ENCODE peak calls at places on chromosomes 13 and 19, in seven cellular contexts. One of them, this sample, is unnamed.
A peak's percentile ranks its signal among the peaks of the same experiment; 100 is the strongest.

GRCh38 chr19:49391581-49392399 is 3.7 kb downstream of the KASH5 start:
- DNase-seq in body of pancreas: peak; percentile 84
- DNase-seq in HFFc6: peak; percentile 49
- DNase-seq in fibroblast of mammary gland: peak; percentile 63
- DNase-seq in breast epithelium: peak; percentile 70
- DNase-seq in fibroblast of lung: peak; percentile 59
- DNase-seq in psoas muscle: peak; percentile 88
- DNase-seq in this sample: peak; percentile 81

GRCh38 chr13:113238542-113238941 is 29.1 kb downstream of the CUL4A start:
- DNase-seq in body of pancreas: no peak
- DNase-seq in HFFc6: no peak
- DNase-seq in fibroblast of mammary gland: no peak
- DNase-seq in breast epithelium: no peak
- DNase-seq in fibroblast of lung: no peak
- DNase-seq in psoas muscle: no peak
- DNase-seq in this sample: no peak

GRCh38 chr13:31437975-31438374 is 238.2 kb downstream of the B3GLCT start:
- DNase-seq in body of pancreas: no peak
- DNase-seq in HFFc6: peak; percentile 47
- DNase-seq in fibroblast of mammary gland: no peak
- DNase-seq in breast epithelium: no peak
- DNase-seq in fibroblast of lung: no peak
- DNase-seq in psoas muscle: no peak
- DNase-seq in this sample: no peak

GRCh38 chr13:23868521-23868920 is 20.7 kb downstream of the MIPEP start:
- DNase-seq in body of pancreas: no peak
- DNase-seq in HFFc6: peak; percentile 64
- DNase-seq in fibroblast of mammary gland: peak; percentile 91
- DNase-seq in breast epithelium: no peak
- DNase-seq in fibroblast of lung: peak; percentile 92
- DNase-seq in psoas muscle: no peak
- DNase-seq in this sample: no peak

GRCh38 chr13:46617885-46618284 is 64.9 kb downstream of the LRCH1 start:
- DNase-seq in body of pancreas: no peak
- DNase-seq in HFFc6: no peak
- DNase-seq in fibroblast of mammary gland: no peak
- DNase-seq in breast epithelium: no peak
- DNase-seq in fibroblast of lung: no peak
- DNase-seq in psoas muscle: no peak
- DNase-seq in this sample: no peak

GRCh38 chr19:13974073-13974472 is 21.8 kb downstream of the DCAF15 start:
- DNase-seq in body of pancreas: no peak
- DNase-seq in HFFc6: no peak
- DNase-seq in fibroblast of mammary gland: no peak
- DNase-seq in breast epithelium: peak; percentile 81
- DNase-seq in fibroblast of lung: no peak
- DNase-seq in psoas muscle: no peak
- DNase-seq in this sample: no peak

GRCh38 chr13:43245374-43245964 is 222.1 kb downstream of the DNAJC15 start:
- DNase-seq in body of pancreas: no peak
- DNase-seq in HFFc6: peak; percentile 74
- DNase-seq in fibroblast of mammary gland: peak; percentile 93
- DNase-seq in breast epithelium: no peak
- DNase-seq in fibroblast of lung: peak; percentile 91
- DNase-seq in psoas muscle: no peak
- DNase-seq in this sample: no peak

GRCh38 chr13:21675095-21676007 is 4.5 kb downstream of the FGF9 start:
- DNase-seq in body of pancreas: peak; percentile 77
- DNase-seq in HFFc6: no peak
- DNase-seq in fibroblast of mammary gland: no peak
- DNase-seq in breast epithelium: no peak
- DNase-seq in fibroblast of lung: no peak
- DNase-seq in psoas muscle: peak; percentile 57
- DNase-seq in this sample: peak; percentile 61

GRCh38 chr13:46288570-46289259 is 77.0 kb downstream of the LRRC63 start:
- DNase-seq in body of pancreas: no peak
- DNase-seq in HFFc6: peak; percentile 46
- DNase-seq in fibroblast of mammary gland: peak; percentile 67
- DNase-seq in breast epithelium: no peak
- DNase-seq in fibroblast of lung: peak; percentile 64
- DNase-seq in psoas muscle: no peak
- DNase-seq in this sample: no peak

GRCh38 chr13:43749503-43749902 is 37.3 kb downstream of the ENOX1 start:
- DNase-seq in body of pancreas: no peak
- DNase-seq in HFFc6: no peak
- DNase-seq in fibroblast of mammary gland: no peak
- DNase-seq in breast epithelium: no peak
- DNase-seq in fibroblast of lung: no peak
- DNase-seq in psoas muscle: no peak
- DNase-seq in this sample: no peak

GRCh38 chr13:95226932-95227718 is 74.1 kb downstream of the ABCC4 start:
- DNase-seq in body of pancreas: no peak
- DNase-seq in HFFc6: no peak
- DNase-seq in fibroblast of mammary gland: no peak
- DNase-seq in breast epithelium: no peak
- DNase-seq in fibroblast of lung: no peak
- DNase-seq in psoas muscle: no peak
- DNase-seq in this sample: no peak

GRCh38 chr13:20182231-20182846 is 10.4 kb downstream of the GJB2 start:
- DNase-seq in body of pancreas: peak; percentile 45
- DNase-seq in HFFc6: peak; percentile 64
- DNase-seq in fibroblast of mammary gland: peak; percentile 80
- DNase-seq in breast epithelium: no peak
- DNase-seq in fibroblast of lung: peak; percentile 83
- DNase-seq in psoas muscle: no peak
- DNase-seq in this sample: no peak

GRCh38 chr19:51573331-51573730 is 2.2 kb downstream of the ZNF175 start:
- DNase-seq in body of pancreas: no peak
- DNase-seq in HFFc6: peak; percentile 22
- DNase-seq in fibroblast of mammary gland: peak; percentile 43
- DNase-seq in breast epithelium: no peak
- DNase-seq in fibroblast of lung: no peak
- DNase-seq in psoas muscle: no peak
- DNase-seq in this sample: no peak

GRCh38 chr13:42048625-42049453 is at the start of gene DGKH:
- DNase-seq in body of pancreas: peak; percentile 85
- DNase-seq in HFFc6: peak; percentile 68
- DNase-seq in fibroblast of mammary gland: peak; percentile 70
- DNase-seq in breast epithelium: peak; percentile 47
- DNase-seq in fibroblast of lung: peak; percentile 78
- DNase-seq in psoas muscle: peak; percentile 86
- DNase-seq in this sample: peak; percentile 92

GRCh38 chr13:50826035-50826434 is 17.5 kb downstream of the DLEU7 start:
- DNase-seq in body of pancreas: no peak
- DNase-seq in HFFc6: no peak
- DNase-seq in fibroblast of mammary gland: no peak
- DNase-seq in breast epithelium: no peak
- DNase-seq in fibroblast of lung: no peak
- DNase-seq in psoas muscle: no peak
- DNase-seq in this sample: no peak

GRCh38 chr19:52198678-52199077 is 8.8 kb downstream of the PPP2R1A start:
- DNase-seq in body of pancreas: no peak
- DNase-seq in HFFc6: no peak
- DNase-seq in fibroblast of mammary gland: no peak
- DNase-seq in breast epithelium: no peak
- DNase-seq in fibroblast of lung: no peak
- DNase-seq in psoas muscle: no peak
- DNase-seq in this sample: no peak

GRCh38 chr13:47218611-47219010 is 321.8 kb upstream of the HTR2A start:
- DNase-seq in body of pancreas: no peak
- DNase-seq in HFFc6: no peak
- DNase-seq in fibroblast of mammary gland: peak; percentile 70
- DNase-seq in breast epithelium: no peak
- DNase-seq in fibroblast of lung: no peak
- DNase-seq in psoas muscle: no peak
- DNase-seq in this sample: no peak

GRCh38 chr13:31154939-31155338 is 6.8 kb downstream of the HSPH1 start:
- DNase-seq in body of pancreas: no peak
- DNase-seq in HFFc6: no peak
- DNase-seq in fibroblast of mammary gland: no peak
- DNase-seq in breast epithelium: no peak
- DNase-seq in fibroblast of lung: no peak
- DNase-seq in psoas muscle: no peak
- DNase-seq in this sample: no peak

GRCh38 chr19:47601180-47601904 is 7.6 kb upstream of the BICRA start:
- DNase-seq in body of pancreas: peak; percentile 63
- DNase-seq in HFFc6: no peak
- DNase-seq in fibroblast of mammary gland: no peak
- DNase-seq in breast epithelium: no peak
- DNase-seq in fibroblast of lung: no peak
- DNase-seq in psoas muscle: no peak
- DNase-seq in this sample: peak; percentile 86

GRCh38 chr19:54026656-54027055 is 35.2 kb downstream of the CACNG6 start:
- DNase-seq in body of pancreas: no peak
- DNase-seq in HFFc6: no peak
- DNase-seq in fibroblast of mammary gland: no peak
- DNase-seq in breast epithelium: no peak
- DNase-seq in fibroblast of lung: no peak
- DNase-seq in psoas muscle: no peak
- DNase-seq in this sample: no peak

GRCh38 chr13:114226088-114226487 is 8.6 kb upstream of the CDC16 start:
- DNase-seq in body of pancreas: peak; percentile 56
- DNase-seq in HFFc6: no peak
- DNase-seq in fibroblast of mammary gland: no peak
- DNase-seq in breast epithelium: no peak
- DNase-seq in fibroblast of lung: no peak
- DNase-seq in psoas muscle: no peak
- DNase-seq in this sample: no peak

GRCh38 chr19:55720801-55721200 is 17.4 kb downstream of the NLRP9 start:
- DNase-seq in body of pancreas: no peak
- DNase-seq in HFFc6: no peak
- DNase-seq in fibroblast of mammary gland: no peak
- DNase-seq in breast epithelium: no peak
- DNase-seq in fibroblast of lung: no peak
- DNase-seq in psoas muscle: no peak
- DNase-seq in this sample: no peak

GRCh38 chr19:17719730-17720486 is 628 bp downstream of the MAP1S start:
- DNase-seq in body of pancreas: peak; percentile 76
- DNase-seq in HFFc6: no peak
- DNase-seq in fibroblast of mammary gland: no peak
- DNase-seq in breast epithelium: peak; percentile 52
- DNase-seq in fibroblast of lung: no peak
- DNase-seq in psoas muscle: no peak
- DNase-seq in this sample: peak; percentile 60

GRCh38 chr19:1262687-1263123 is 6.4 kb upstream of the CIRBP start:
- DNase-seq in body of pancreas: no peak
- DNase-seq in HFFc6: no peak
- DNase-seq in fibroblast of mammary gland: no peak
- DNase-seq in breast epithelium: peak; percentile 20
- DNase-seq in fibroblast of lung: no peak
- DNase-seq in psoas muscle: peak; percentile 62
- DNase-seq in this sample: no peak

GRCh38 chr19:38834590-38834989 is 3.0 kb upstream of the ECH1 start:
- DNase-seq in body of pancreas: no peak
- DNase-seq in HFFc6: no peak
- DNase-seq in fibroblast of mammary gland: no peak
- DNase-seq in breast epithelium: no peak
- DNase-seq in fibroblast of lung: no peak
- DNase-seq in psoas muscle: no peak
- DNase-seq in this sample: no peak
- TF ChIP-seq CTCF in body of pancreas: no peak
- TF ChIP-seq CTCF in HFFc6: no peak
- TF ChIP-seq CTCF in fibroblast of mammary gland: no peak
- TF ChIP-seq CTCF in breast epithelium: no peak
- TF ChIP-seq CTCF in fibroblast of lung: no peak
- TF ChIP-seq CTCF in psoas muscle: no peak
- TF ChIP-seq CTCF in this sample: no peak

GRCh38 chr19:3125900-3126524 is 9.8 kb upstream of the GNA15 start:
- DNase-seq in body of pancreas: peak; percentile 80
- DNase-seq in HFFc6: no peak
- DNase-seq in fibroblast of mammary gland: peak; percentile 37
- DNase-seq in breast epithelium: no peak
- DNase-seq in fibroblast of lung: peak; percentile 14
- DNase-seq in psoas muscle: peak; percentile 83
- DNase-seq in this sample: peak; percentile 88
- TF ChIP-seq CTCF in body of pancreas: peak; percentile 89
- TF ChIP-seq CTCF in HFFc6: peak; percentile 88
- TF ChIP-seq CTCF in fibroblast of mammary gland: peak; percentile 74
- TF ChIP-seq CTCF in breast epithelium: no peak
- TF ChIP-seq CTCF in fibroblast of lung: peak; percentile 78
- TF ChIP-seq CTCF in psoas muscle: peak; percentile 68
- TF ChIP-seq CTCF in this sample: peak; percentile 74

DNA sequence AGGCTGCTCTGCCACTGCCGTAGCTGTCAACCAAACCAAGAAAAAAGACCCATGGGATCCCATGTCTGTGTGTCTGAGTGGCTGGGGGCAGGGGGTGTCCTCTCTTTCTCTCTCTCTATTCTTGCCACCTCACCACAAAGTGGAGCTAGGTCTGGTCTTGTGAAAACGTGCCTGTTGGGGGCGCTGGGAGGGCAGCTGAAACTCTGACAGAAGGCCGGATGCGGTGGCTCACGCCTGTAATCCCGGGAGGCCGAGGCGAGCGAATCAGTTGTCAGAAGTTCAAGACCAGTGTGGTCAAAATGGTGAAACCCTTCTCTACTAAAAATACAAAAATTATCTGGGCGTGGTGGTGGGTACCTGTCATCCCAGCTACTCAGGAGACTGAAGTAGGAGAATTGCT is 29.2 kb downstream of the ZNF146 start:
- DNase-seq in body of pancreas: no peak
- DNase-seq in HFFc6: no peak
- DNase-seq in fibroblast of mammary gland: no peak
- DNase-seq in breast epithelium: no peak
- DNase-seq in fibroblast of lung: no peak
- DNase-seq in psoas muscle: no peak
- DNase-seq in this sample: no peak
- TF ChIP-seq CTCF in body of pancreas: no peak
- TF ChIP-seq CTCF in HFFc6: no peak
- TF ChIP-seq CTCF in fibroblast of mammary gland: no peak
- TF ChIP-seq CTCF in breast epithelium: no peak
- TF ChIP-seq CTCF in fibroblast of lung: no peak
- TF ChIP-seq CTCF in psoas muscle: no peak
- TF ChIP-seq CTCF in this sample: no peak

DNA sequence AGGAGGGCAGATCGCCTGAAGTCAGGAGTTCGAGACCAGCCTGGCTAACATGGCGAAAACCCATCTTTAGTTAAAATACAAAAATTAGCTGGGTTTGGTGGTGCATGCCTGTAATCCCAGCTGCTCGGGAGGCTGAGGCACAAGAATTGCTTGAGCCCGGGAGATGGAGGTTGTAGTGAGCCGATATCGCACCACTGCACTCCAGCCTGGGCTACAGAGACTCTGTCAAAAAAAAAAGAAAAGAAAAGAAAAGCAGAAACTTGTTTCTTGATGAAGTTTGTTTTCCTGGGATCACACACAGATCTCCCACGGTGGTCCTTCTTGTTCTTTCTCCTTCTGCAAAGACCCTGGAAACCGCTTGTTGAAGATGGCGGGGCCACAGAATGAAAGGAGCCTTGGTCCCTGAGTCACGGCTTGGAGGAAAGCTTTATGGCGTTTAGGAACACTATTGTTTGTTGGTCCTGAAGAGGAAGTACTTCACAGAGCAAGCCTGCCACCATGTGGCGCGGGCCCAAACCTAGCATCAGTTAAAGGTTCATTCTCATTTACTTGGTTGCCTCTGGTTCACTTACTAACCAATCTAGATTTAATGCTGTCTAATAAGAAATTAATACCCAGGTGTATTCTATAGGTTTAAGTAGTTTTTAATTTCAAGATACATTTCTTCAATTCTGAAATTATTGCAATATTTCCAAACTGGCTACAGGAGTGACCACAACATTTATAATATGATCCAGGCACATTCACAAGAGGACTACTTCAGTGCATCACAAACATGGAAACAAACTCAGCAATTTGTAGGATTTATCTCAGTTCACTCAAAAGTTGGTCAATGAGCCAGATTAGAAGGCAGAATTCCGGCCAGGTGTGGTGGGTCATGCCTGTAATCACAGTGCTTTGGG is 21.3 kb upstream of the ARL11 start:
- DNase-seq in body of pancreas: peak; percentile 93
- DNase-seq in HFFc6: peak; percentile 84
- DNase-seq in fibroblast of mammary gland: peak; percentile 90
- DNase-seq in breast epithelium: peak; percentile 85
- DNase-seq in fibroblast of lung: peak; percentile 90
- DNase-seq in psoas muscle: peak; percentile 91
- DNase-seq in this sample: peak; percentile 88
- TF ChIP-seq CTCF in body of pancreas: peak; percentile 84
- TF ChIP-seq CTCF in HFFc6: peak; percentile 86
- TF ChIP-seq CTCF in fibroblast of mammary gland: peak; percentile 82
- TF ChIP-seq CTCF in breast epithelium: peak; percentile 31
- TF ChIP-seq CTCF in fibroblast of lung: peak; percentile 81
- TF ChIP-seq CTCF in psoas muscle: peak; percentile 84
- TF ChIP-seq CTCF in this sample: peak; percentile 66